ENCODE peak calls at places on chromosomes 12 and 14, in four cellular contexts. One of them, this sample, is unnamed.

GRCh38 chr12:89992668-89993401 is 284.2 kb upstream of the ATP2B1 start:
- DNase-seq in GM12878: no peak
- DNase-seq in K562: no peak
- DNase-seq in SK-N-SH: no peak
- DNase-seq in this sample: no peak

GRCh38 chr12:118061876-118062791 is 1.2 kb upstream of the WSB2 start:
- DNase-seq in GM12878: no peak
- DNase-seq in K562: peak
- DNase-seq in SK-N-SH: peak
- DNase-seq in this sample: no peak

GRCh38 chr12:102298022-102298421 is 100.4 kb upstream of the PMCH start:
- DNase-seq in GM12878: no peak
- DNase-seq in K562: no peak
- DNase-seq in SK-N-SH: no peak
- DNase-seq in this sample: no peak

GRCh38 chr14:91417983-91418386 is 365 bp upstream of the CCDC88C start:
- DNase-seq in GM12878: no peak
- DNase-seq in K562: peak
- DNase-seq in SK-N-SH: peak
- DNase-seq in this sample: peak

GRCh38 chr14:74425525-74426201 is 347 bp downstream of the SYNDIG1L start:
- DNase-seq in GM12878: no peak
- DNase-seq in K562: peak
- DNase-seq in SK-N-SH: peak
- DNase-seq in this sample: no peak

GRCh38 chr14:103694572-103695026 is 20.7 kb downstream of the XRCC3 start:
- DNase-seq in GM12878: no peak
- DNase-seq in K562: no peak
- DNase-seq in SK-N-SH: no peak
- DNase-seq in this sample: no peak

GRCh38 chr12:91441996-91442395 is 259.4 kb upstream of the DCN start:
- DNase-seq in GM12878: no peak
- DNase-seq in K562: no peak
- DNase-seq in SK-N-SH: no peak
- DNase-seq in this sample: no peak

GRCh38 chr14:23056956-23057756 is at the start of gene CDH24:
- DNase-seq in GM12878: no peak
- DNase-seq in K562: peak
- DNase-seq in SK-N-SH: peak
- DNase-seq in this sample: no peak

GRCh38 chr12:50110762-50111416 is 1.1 kb upstream of the COX14 start:
- DNase-seq in GM12878: peak
- DNase-seq in K562: no peak
- DNase-seq in SK-N-SH: no peak
- DNase-seq in this sample: peak

GRCh38 chr14:20657216-20658211 is 16.0 kb upstream of the OR6S1 start:
- DNase-seq in GM12878: no peak
- DNase-seq in K562: peak
- DNase-seq in SK-N-SH: no peak
- DNase-seq in this sample: peak

GRCh38 chr14:31449971-31450610 is 7.2 kb downstream of the DTD2 start:
- DNase-seq in GM12878: no peak
- DNase-seq in K562: peak
- DNase-seq in SK-N-SH: peak
- DNase-seq in this sample: peak

GRCh38 chr14:23776296-23776695 is 140.1 kb downstream of the DHRS2 start:
- DNase-seq in GM12878: no peak
- DNase-seq in K562: no peak
- DNase-seq in SK-N-SH: no peak
- DNase-seq in this sample: no peak

GRCh38 chr12:55862286-55862685 is 19.6 kb upstream of the MMP19 start:
- DNase-seq in GM12878: no peak
- DNase-seq in K562: no peak
- DNase-seq in SK-N-SH: no peak
- DNase-seq in this sample: no peak

GRCh38 chr12:57732726-57733593 is 5.6 kb downstream of the AGAP2 start:
- DNase-seq in GM12878: no peak
- DNase-seq in K562: no peak
- DNase-seq in SK-N-SH: no peak
- DNase-seq in this sample: no peak

GRCh38 chr12:128116537-128116936 is 150.4 kb upstream of the TMEM132C start:
- DNase-seq in GM12878: no peak
- DNase-seq in K562: no peak
- DNase-seq in SK-N-SH: peak
- DNase-seq in this sample: no peak

GRCh38 chr12:117042171-117042809 is 56.9 kb downstream of the TESC start:
- DNase-seq in GM12878: no peak
- DNase-seq in K562: peak
- DNase-seq in SK-N-SH: no peak
- DNase-seq in this sample: peak

GRCh38 chr14:48373993-48374392 is 698.6 kb upstream of the MDGA2 start:
- DNase-seq in GM12878: no peak
- DNase-seq in K562: no peak
- DNase-seq in SK-N-SH: no peak
- DNase-seq in this sample: no peak

GRCh38 chr12:113880993-113881392 is 85.1 kb downstream of the RBM19 start:
- DNase-seq in GM12878: no peak
- DNase-seq in K562: no peak
- DNase-seq in SK-N-SH: no peak
- DNase-seq in this sample: no peak

GRCh38 chr12:129629901-129630300 is 273.9 kb downstream of the TMEM132D start:
- DNase-seq in GM12878: no peak
- DNase-seq in K562: no peak
- DNase-seq in SK-N-SH: no peak
- DNase-seq in this sample: no peak

GRCh38 chr12:120689397-120690082 is 2.6 kb downstream of the MLEC start:
- DNase-seq in GM12878: no peak
- DNase-seq in K562: no peak
- DNase-seq in SK-N-SH: no peak
- DNase-seq in this sample: peak

GRCh38 chr14:74347096-74347794 is 1.0 kb upstream of the VRTN start:
- DNase-seq in GM12878: no peak
- DNase-seq in K562: no peak
- DNase-seq in SK-N-SH: no peak
- DNase-seq in this sample: no peak

GRCh38 chr12:19409376-19409775 is 29.9 kb upstream of the AEBP2 start:
- DNase-seq in GM12878: no peak
- DNase-seq in K562: no peak
- DNase-seq in SK-N-SH: no peak
- DNase-seq in this sample: no peak

GRCh38 chr12:111753144-111753881 is 13.4 kb upstream of the ALDH2 start:
- DNase-seq in GM12878: no peak
- DNase-seq in K562: peak
- DNase-seq in SK-N-SH: peak
- DNase-seq in this sample: peak

GRCh38 chr12:39618701-39619100 is 902 bp downstream of the ABCD2 start:
- DNase-seq in GM12878: no peak
- DNase-seq in K562: no peak
- DNase-seq in SK-N-SH: no peak
- DNase-seq in this sample: no peak

GRCh38 chr14:32925439-32925838 is 13.2 kb upstream of the NPAS3 start:
- DNase-seq in GM12878: no peak
- DNase-seq in K562: no peak
- DNase-seq in SK-N-SH: no peak
- DNase-seq in this sample: no peak

GRCh38 chr12:25872137-25872536 is 86.3 kb upstream of the RASSF8 start:
- DNase-seq in GM12878: no peak
- DNase-seq in K562: no peak
- DNase-seq in SK-N-SH: no peak
- DNase-seq in this sample: no peak

GRCh38 chr12:6278439-6279255 is 31.8 kb upstream of the PLEKHG6 start:
- DNase-seq in GM12878: no peak
- DNase-seq in K562: peak
- DNase-seq in SK-N-SH: peak
- DNase-seq in this sample: peak

GRCh38 chr12:22935501-22935900 is 310.5 kb downstream of the ETNK1 start:
- DNase-seq in GM12878: no peak
- DNase-seq in K562: no peak
- DNase-seq in SK-N-SH: no peak
- DNase-seq in this sample: no peak

GRCh38 chr14:33030406-33030805 is 91.7 kb downstream of the NPAS3 start:
- DNase-seq in GM12878: no peak
- DNase-seq in K562: no peak
- DNase-seq in SK-N-SH: no peak
- DNase-seq in this sample: no peak

GRCh38 chr12:104673294-104674062 is 216.7 kb downstream of the CHST11 start:
- DNase-seq in GM12878: no peak
- DNase-seq in K562: no peak
- DNase-seq in SK-N-SH: peak
- DNase-seq in this sample: no peak

GRCh38 chr12:57005980-57006808 is at the start of gene ZBTB39:
- DNase-seq in GM12878: no peak
- DNase-seq in K562: peak
- DNase-seq in SK-N-SH: peak
- DNase-seq in this sample: peak

GRCh38 chr12:124369055-124369900 is 74.4 kb downstream of the RFLNA start:
- DNase-seq in GM12878: no peak
- DNase-seq in K562: no peak
- DNase-seq in SK-N-SH: peak
- DNase-seq in this sample: peak

GRCh38 chr12:124370851-124371250 is 76.0 kb downstream of the RFLNA start:
- DNase-seq in GM12878: no peak
- DNase-seq in K562: no peak
- DNase-seq in SK-N-SH: no peak
- DNase-seq in this sample: no peak

GRCh38 chr12:124369901-124370378 is 75.0 kb downstream of the RFLNA start:
- DNase-seq in GM12878: no peak
- DNase-seq in K562: no peak
- DNase-seq in SK-N-SH: peak
- DNase-seq in this sample: no peak

GRCh38 chr12:124371366-124371765 is 76.5 kb downstream of the RFLNA start:
- DNase-seq in GM12878: no peak
- DNase-seq in K562: no peak
- DNase-seq in SK-N-SH: peak
- DNase-seq in this sample: no peak

DNA sequence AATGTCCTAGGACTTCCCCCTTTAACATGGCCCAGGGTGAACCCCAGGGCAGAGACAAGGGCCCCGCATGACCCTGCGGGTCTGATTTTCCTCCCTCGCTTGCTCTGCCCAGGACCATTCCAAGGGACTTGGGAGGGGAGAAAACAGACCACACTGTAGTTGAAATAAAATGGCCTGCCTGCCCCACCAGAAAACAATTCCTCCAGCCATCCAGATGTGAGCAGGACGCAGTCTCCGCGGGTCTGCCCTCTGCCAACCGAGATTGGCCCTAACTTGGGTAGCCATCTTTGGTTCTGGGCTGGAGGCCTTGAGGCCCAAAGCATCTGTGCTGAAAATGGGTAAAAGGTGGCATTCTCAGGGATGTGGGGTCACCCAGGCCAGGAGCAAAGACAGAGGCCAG is 75.5 kb downstream of the RFLNA start:
- DNase-seq in GM12878: no peak
- DNase-seq in K562: no peak
- DNase-seq in SK-N-SH: peak
- DNase-seq in this sample: no peak
- TF ChIP-seq NFIC in GM12878: no peak
- TF ChIP-seq NFIC in K562: no peak
- TF ChIP-seq NFIC in SK-N-SH: no peak
- TF ChIP-seq NFIC in this sample: no peak

DNA sequence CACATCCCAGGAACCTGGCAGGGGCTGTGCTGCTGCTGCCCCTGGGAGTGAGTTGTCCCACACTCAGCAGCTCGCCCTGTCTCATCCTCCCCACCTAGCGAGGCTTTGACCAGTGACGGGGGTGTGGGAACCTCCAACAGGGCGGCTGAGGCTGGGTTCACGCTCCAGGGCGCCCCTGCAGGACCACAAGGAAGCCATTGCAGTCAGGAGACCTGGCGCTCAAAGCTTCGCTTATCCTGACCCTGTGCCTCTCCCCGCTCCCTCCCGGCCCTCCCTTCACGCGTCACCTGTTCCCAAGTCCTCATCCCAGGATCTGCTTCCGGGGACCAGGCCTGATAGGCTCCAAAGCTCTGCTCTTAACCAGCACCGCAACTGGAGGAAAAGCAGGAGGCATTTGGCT is 272.0 kb upstream of the SFSWAP start:
- DNase-seq in GM12878: no peak
- DNase-seq in K562: no peak
- DNase-seq in SK-N-SH: no peak
- DNase-seq in this sample: peak
- TF ChIP-seq NFIC in GM12878: no peak
- TF ChIP-seq NFIC in K562: no peak
- TF ChIP-seq NFIC in SK-N-SH: no peak
- TF ChIP-seq NFIC in this sample: no peak

DNA sequence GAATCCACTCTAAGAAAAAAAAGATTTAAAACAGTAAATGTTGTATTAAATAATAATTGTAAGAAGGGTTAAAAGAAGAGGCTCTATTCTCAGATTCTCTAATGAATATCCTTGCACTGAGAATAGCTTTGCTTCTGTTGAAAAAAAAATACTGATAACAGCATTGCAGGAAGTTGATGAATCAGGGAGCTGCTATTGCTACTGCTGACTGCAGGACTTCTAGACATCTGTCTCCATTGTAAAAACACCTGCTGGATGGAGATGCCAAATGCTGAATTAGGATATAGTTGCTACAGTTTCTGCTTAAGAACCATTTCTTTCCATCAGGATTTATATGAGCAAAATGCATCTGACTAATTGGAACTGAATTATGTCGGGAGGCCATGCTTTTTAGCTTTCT is 50.3 kb upstream of the ANP32D start:
- DNase-seq in GM12878: no peak
- DNase-seq in K562: no peak
- DNase-seq in SK-N-SH: no peak
- DNase-seq in this sample: no peak
- TF ChIP-seq NFIC in GM12878: no peak
- TF ChIP-seq NFIC in K562: no peak
- TF ChIP-seq NFIC in SK-N-SH: no peak
- TF ChIP-seq NFIC in this sample: no peak

GRCh38 chr12:41013921-41014642 is 174.0 kb upstream of the PDZRN4 start:
- DNase-seq in GM12878: no peak
- DNase-seq in K562: no peak
- DNase-seq in SK-N-SH: no peak
- DNase-seq in this sample: no peak

GRCh38 chr12:41014643-41015020 is 173.5 kb upstream of the PDZRN4 start:
- DNase-seq in GM12878: no peak
- DNase-seq in K562: no peak
- DNase-seq in SK-N-SH: no peak
- DNase-seq in this sample: no peak

GRCh38 chr12:41008472-41008871 is 179.6 kb upstream of the PDZRN4 start:
- DNase-seq in GM12878: no peak
- DNase-seq in K562: no peak
- DNase-seq in SK-N-SH: no peak
- DNase-seq in this sample: no peak

GRCh38 chr12:41011939-41012338 is 176.2 kb upstream of the PDZRN4 start:
- DNase-seq in GM12878: no peak
- DNase-seq in K562: no peak
- DNase-seq in SK-N-SH: no peak
- DNase-seq in this sample: peak
- TF ChIP-seq NFIC in GM12878: no peak
- TF ChIP-seq NFIC in K562: no peak
- TF ChIP-seq NFIC in SK-N-SH: no peak
- TF ChIP-seq NFIC in this sample: no peak